ENCODE peak calls at places on chromosome 22, in seven cellular contexts. One of them, this sample, is unnamed.

GRCh38 chr22:11628651-11629511 is 3899.1 kb upstream of the OR11H1 start:
- DNase-seq in adrenal gland: no peak
- DNase-seq in cardiac muscle cell: no peak
- DNase-seq in GM10248: no peak
- DNase-seq in HEK293T: no peak
- DNase-seq in activated CD4-positive, alpha-beta T cell treated with anti-CD3 and anti-CD28 coated beads, Interleukin-2, amount 10 ng/mL, durations not matched to agents 7 days and 5 days: no peak
- DNase-seq in DMS153: no peak
- DNase-seq in this sample: no peak

GRCh38 chr22:24027389-24027980 is 16.4 kb downstream of the CABIN1 start:
- DNase-seq in adrenal gland: no peak
- DNase-seq in GM10248: no peak
- DNase-seq in DMS153: no peak
- DNase-seq in cardiac muscle cell: no peak
- DNase-seq in activated CD4-positive, alpha-beta T cell treated with anti-CD3 and anti-CD28 coated beads, Interleukin-2, amount 10 ng/mL, durations not matched to agents 7 days and 5 days: no peak
- DNase-seq in HEK293T: no peak
- DNase-seq in this sample: no peak

GRCh38 chr22:24099661-24100060 is 81.6 kb upstream of the SUSD2 start:
- DNase-seq in adrenal gland: no peak
- DNase-seq in DMS153: no peak
- DNase-seq in activated CD4-positive, alpha-beta T cell treated with anti-CD3 and anti-CD28 coated beads, Interleukin-2, amount 10 ng/mL, durations not matched to agents 7 days and 5 days: no peak
- DNase-seq in HEK293T: no peak
- DNase-seq in cardiac muscle cell: no peak
- DNase-seq in GM10248: no peak
- DNase-seq in this sample: no peak

GRCh38 chr22:38338772-38339379 is 21.6 kb upstream of the CSNK1E start:
- DNase-seq in activated CD4-positive, alpha-beta T cell treated with anti-CD3 and anti-CD28 coated beads, Interleukin-2, amount 10 ng/mL, durations not matched to agents 7 days and 5 days: peak
- DNase-seq in adrenal gland: no peak
- DNase-seq in cardiac muscle cell: no peak
- DNase-seq in HEK293T: no peak
- DNase-seq in DMS153: no peak
- DNase-seq in GM10248: no peak
- DNase-seq in this sample: no peak

GRCh38 chr22:49779226-49779625 is 48.4 kb downstream of the BRD1 start:
- DNase-seq in HEK293T: no peak
- DNase-seq in adrenal gland: no peak
- DNase-seq in DMS153: no peak
- DNase-seq in GM10248: no peak
- DNase-seq in activated CD4-positive, alpha-beta T cell treated with anti-CD3 and anti-CD28 coated beads, Interleukin-2, amount 10 ng/mL, durations not matched to agents 7 days and 5 days: no peak
- DNase-seq in cardiac muscle cell: no peak
- DNase-seq in this sample: no peak

GRCh38 chr22:30697975-30698374 is 3.3 kb downstream of the OSBP2 start:
- DNase-seq in DMS153: no peak
- DNase-seq in adrenal gland: no peak
- DNase-seq in cardiac muscle cell: no peak
- DNase-seq in activated CD4-positive, alpha-beta T cell treated with anti-CD3 and anti-CD28 coated beads, Interleukin-2, amount 10 ng/mL, durations not matched to agents 7 days and 5 days: no peak
- DNase-seq in HEK293T: no peak
- DNase-seq in GM10248: no peak
- DNase-seq in this sample: no peak

GRCh38 chr22:44891791-44892190 is 118.0 kb downstream of the PHF21B start:
- DNase-seq in activated CD4-positive, alpha-beta T cell treated with anti-CD3 and anti-CD28 coated beads, Interleukin-2, amount 10 ng/mL, durations not matched to agents 7 days and 5 days: no peak
- DNase-seq in adrenal gland: no peak
- DNase-seq in GM10248: no peak
- DNase-seq in HEK293T: no peak
- DNase-seq in cardiac muscle cell: no peak
- DNase-seq in DMS153: no peak
- DNase-seq in this sample: no peak

GRCh38 chr22:31247726-31248125 is 35.6 kb downstream of the LIMK2 start:
- DNase-seq in GM10248: no peak
- DNase-seq in adrenal gland: no peak
- DNase-seq in activated CD4-positive, alpha-beta T cell treated with anti-CD3 and anti-CD28 coated beads, Interleukin-2, amount 10 ng/mL, durations not matched to agents 7 days and 5 days: no peak
- DNase-seq in cardiac muscle cell: no peak
- DNase-seq in DMS153: no peak
- DNase-seq in HEK293T: no peak
- DNase-seq in this sample: no peak

GRCh38 chr22:31276426-31277167 is 15.7 kb downstream of the PIK3IP1 start:
- DNase-seq in HEK293T: no peak
- DNase-seq in cardiac muscle cell: no peak
- DNase-seq in DMS153: no peak
- DNase-seq in adrenal gland: no peak
- DNase-seq in GM10248: no peak
- DNase-seq in activated CD4-positive, alpha-beta T cell treated with anti-CD3 and anti-CD28 coated beads, Interleukin-2, amount 10 ng/mL, durations not matched to agents 7 days and 5 days: no peak
- DNase-seq in this sample: no peak

GRCh38 chr22:26168199-26168915 is 905 bp upstream of the SEZ6L start:
- DNase-seq in DMS153: peak
- DNase-seq in cardiac muscle cell: no peak
- DNase-seq in GM10248: no peak
- DNase-seq in HEK293T: no peak
- DNase-seq in activated CD4-positive, alpha-beta T cell treated with anti-CD3 and anti-CD28 coated beads, Interleukin-2, amount 10 ng/mL, durations not matched to agents 7 days and 5 days: no peak
- DNase-seq in adrenal gland: no peak
- DNase-seq in this sample: no peak

GRCh38 chr22:43295660-43296059 is 47.5 kb downstream of the SCUBE1 start:
- DNase-seq in cardiac muscle cell: no peak
- DNase-seq in activated CD4-positive, alpha-beta T cell treated with anti-CD3 and anti-CD28 coated beads, Interleukin-2, amount 10 ng/mL, durations not matched to agents 7 days and 5 days: no peak
- DNase-seq in adrenal gland: no peak
- DNase-seq in GM10248: no peak
- DNase-seq in HEK293T: no peak
- DNase-seq in DMS153: no peak
- DNase-seq in this sample: no peak

GRCh38 chr22:44669725-44670027 is 32.3 kb upstream of the PRR5 start:
- DNase-seq in GM10248: no peak
- DNase-seq in DMS153: no peak
- DNase-seq in HEK293T: peak
- DNase-seq in adrenal gland: no peak
- DNase-seq in cardiac muscle cell: peak
- DNase-seq in activated CD4-positive, alpha-beta T cell treated with anti-CD3 and anti-CD28 coated beads, Interleukin-2, amount 10 ng/mL, durations not matched to agents 7 days and 5 days: no peak
- DNase-seq in this sample: no peak

GRCh38 chr22:49666146-49666809 is 161.4 kb downstream of the BRD1 start:
- DNase-seq in adrenal gland: no peak
- DNase-seq in HEK293T: no peak
- DNase-seq in activated CD4-positive, alpha-beta T cell treated with anti-CD3 and anti-CD28 coated beads, Interleukin-2, amount 10 ng/mL, durations not matched to agents 7 days and 5 days: no peak
- DNase-seq in DMS153: no peak
- DNase-seq in GM10248: no peak
- DNase-seq in cardiac muscle cell: no peak
- DNase-seq in this sample: no peak

GRCh38 chr22:43891360-43892182 is at the start of gene PNPLA5:
- DNase-seq in activated CD4-positive, alpha-beta T cell treated with anti-CD3 and anti-CD28 coated beads, Interleukin-2, amount 10 ng/mL, durations not matched to agents 7 days and 5 days: no peak
- DNase-seq in HEK293T: no peak
- DNase-seq in adrenal gland: no peak
- DNase-seq in cardiac muscle cell: no peak
- DNase-seq in GM10248: no peak
- DNase-seq in DMS153: no peak
- DNase-seq in this sample: no peak

GRCh38 chr22:27801197-27801615 is 350 bp downstream of the MN1 start:
- DNase-seq in adrenal gland: peak
- DNase-seq in DMS153: no peak
- DNase-seq in GM10248: no peak
- DNase-seq in cardiac muscle cell: peak
- DNase-seq in HEK293T: peak
- DNase-seq in activated CD4-positive, alpha-beta T cell treated with anti-CD3 and anti-CD28 coated beads, Interleukin-2, amount 10 ng/mL, durations not matched to agents 7 days and 5 days: peak
- DNase-seq in this sample: peak

GRCh38 chr22:38981005-38981658 is 1.0 kb upstream of the APOBEC3B start:
- DNase-seq in GM10248: no peak
- DNase-seq in DMS153: peak
- DNase-seq in HEK293T: peak
- DNase-seq in adrenal gland: no peak
- DNase-seq in activated CD4-positive, alpha-beta T cell treated with anti-CD3 and anti-CD28 coated beads, Interleukin-2, amount 10 ng/mL, durations not matched to agents 7 days and 5 days: no peak
- DNase-seq in cardiac muscle cell: peak
- DNase-seq in this sample: no peak

GRCh38 chr22:35824256-35824655 is 106.6 kb downstream of the APOL5 start:
- DNase-seq in cardiac muscle cell: no peak
- DNase-seq in activated CD4-positive, alpha-beta T cell treated with anti-CD3 and anti-CD28 coated beads, Interleukin-2, amount 10 ng/mL, durations not matched to agents 7 days and 5 days: no peak
- DNase-seq in adrenal gland: no peak
- DNase-seq in DMS153: no peak
- DNase-seq in HEK293T: no peak
- DNase-seq in GM10248: no peak
- DNase-seq in this sample: no peak

GRCh38 chr22:43996170-43996980 is 27.7 kb upstream of the PARVB start:
- DNase-seq in GM10248: peak
- DNase-seq in DMS153: no peak
- DNase-seq in HEK293T: no peak
- DNase-seq in activated CD4-positive, alpha-beta T cell treated with anti-CD3 and anti-CD28 coated beads, Interleukin-2, amount 10 ng/mL, durations not matched to agents 7 days and 5 days: peak
- DNase-seq in adrenal gland: no peak
- DNase-seq in cardiac muscle cell: no peak
- DNase-seq in this sample: peak

GRCh38 chr22:33807465-33807864 is 112.8 kb downstream of the LARGE1 start:
- DNase-seq in activated CD4-positive, alpha-beta T cell treated with anti-CD3 and anti-CD28 coated beads, Interleukin-2, amount 10 ng/mL, durations not matched to agents 7 days and 5 days: no peak
- DNase-seq in DMS153: no peak
- DNase-seq in adrenal gland: no peak
- DNase-seq in HEK293T: no peak
- DNase-seq in cardiac muscle cell: peak
- DNase-seq in GM10248: no peak
- DNase-seq in this sample: no peak

GRCh38 chr22:29503811-29504372 is 23.9 kb downstream of the NEFH start:
- DNase-seq in DMS153: no peak
- DNase-seq in GM10248: no peak
- DNase-seq in cardiac muscle cell: peak
- DNase-seq in adrenal gland: peak
- DNase-seq in activated CD4-positive, alpha-beta T cell treated with anti-CD3 and anti-CD28 coated beads, Interleukin-2, amount 10 ng/mL, durations not matched to agents 7 days and 5 days: no peak
- DNase-seq in HEK293T: no peak
- DNase-seq in this sample: no peak

GRCh38 chr22:27984001-27984695 is 65.1 kb upstream of the PITPNB start:
- DNase-seq in GM10248: no peak
- DNase-seq in HEK293T: no peak
- DNase-seq in adrenal gland: no peak
- DNase-seq in activated CD4-positive, alpha-beta T cell treated with anti-CD3 and anti-CD28 coated beads, Interleukin-2, amount 10 ng/mL, durations not matched to agents 7 days and 5 days: no peak
- DNase-seq in DMS153: no peak
- DNase-seq in cardiac muscle cell: no peak
- DNase-seq in this sample: no peak

GRCh38 chr22:39689421-39689820 is 118.9 kb downstream of the CACNA1I start:
- DNase-seq in adrenal gland: no peak
- DNase-seq in cardiac muscle cell: no peak
- DNase-seq in HEK293T: no peak
- DNase-seq in DMS153: no peak
- DNase-seq in activated CD4-positive, alpha-beta T cell treated with anti-CD3 and anti-CD28 coated beads, Interleukin-2, amount 10 ng/mL, durations not matched to agents 7 days and 5 days: no peak
- DNase-seq in GM10248: no peak
- DNase-seq in this sample: no peak

GRCh38 chr22:47899894-47900293 is 1137.4 kb downstream of the TBC1D22A start:
- DNase-seq in cardiac muscle cell: no peak
- DNase-seq in GM10248: no peak
- DNase-seq in adrenal gland: no peak
- DNase-seq in activated CD4-positive, alpha-beta T cell treated with anti-CD3 and anti-CD28 coated beads, Interleukin-2, amount 10 ng/mL, durations not matched to agents 7 days and 5 days: no peak
- DNase-seq in DMS153: no peak
- DNase-seq in HEK293T: no peak
- DNase-seq in this sample: no peak

GRCh38 chr22:22752556-22753477 is 108.4 kb downstream of the GGTLC2 start:
- DNase-seq in cardiac muscle cell: peak
- DNase-seq in GM10248: no peak
- DNase-seq in activated CD4-positive, alpha-beta T cell treated with anti-CD3 and anti-CD28 coated beads, Interleukin-2, amount 10 ng/mL, durations not matched to agents 7 days and 5 days: no peak
- DNase-seq in HEK293T: no peak
- DNase-seq in DMS153: peak
- DNase-seq in adrenal gland: no peak
- DNase-seq in this sample: no peak

GRCh38 chr22:49647346-49648026 is 180.2 kb downstream of the BRD1 start:
- DNase-seq in activated CD4-positive, alpha-beta T cell treated with anti-CD3 and anti-CD28 coated beads, Interleukin-2, amount 10 ng/mL, durations not matched to agents 7 days and 5 days: no peak
- DNase-seq in HEK293T: peak
- DNase-seq in GM10248: no peak
- DNase-seq in adrenal gland: no peak
- DNase-seq in DMS153: no peak
- DNase-seq in cardiac muscle cell: no peak
- DNase-seq in this sample: no peak

GRCh38 chr22:32661296-32661695 is 140.2 kb upstream of the TIMP3 start:
- DNase-seq in GM10248: no peak
- DNase-seq in activated CD4-positive, alpha-beta T cell treated with anti-CD3 and anti-CD28 coated beads, Interleukin-2, amount 10 ng/mL, durations not matched to agents 7 days and 5 days: no peak
- DNase-seq in HEK293T: no peak
- DNase-seq in adrenal gland: no peak
- DNase-seq in cardiac muscle cell: peak
- DNase-seq in DMS153: no peak
- DNase-seq in this sample: no peak

GRCh38 chr22:50236731-50237409 is 8.0 kb downstream of the TUBGCP6 start:
- DNase-seq in GM10248: no peak
- DNase-seq in DMS153: no peak
- DNase-seq in cardiac muscle cell: no peak
- DNase-seq in activated CD4-positive, alpha-beta T cell treated with anti-CD3 and anti-CD28 coated beads, Interleukin-2, amount 10 ng/mL, durations not matched to agents 7 days and 5 days: peak
- DNase-seq in adrenal gland: no peak
- DNase-seq in HEK293T: no peak
- DNase-seq in this sample: no peak

GRCh38 chr22:41197808-41198585 is 7.1 kb upstream of the L3MBTL2 start:
- DNase-seq in DMS153: peak
- DNase-seq in HEK293T: no peak
- DNase-seq in GM10248: no peak
- DNase-seq in cardiac muscle cell: no peak
- DNase-seq in adrenal gland: peak
- DNase-seq in activated CD4-positive, alpha-beta T cell treated with anti-CD3 and anti-CD28 coated beads, Interleukin-2, amount 10 ng/mL, durations not matched to agents 7 days and 5 days: peak
- DNase-seq in this sample: no peak

GRCh38 chr22:16804882-16805281 is 20.3 kb downstream of the XKR3 start:
- DNase-seq in adrenal gland: no peak
- DNase-seq in DMS153: no peak
- DNase-seq in HEK293T: no peak
- DNase-seq in activated CD4-positive, alpha-beta T cell treated with anti-CD3 and anti-CD28 coated beads, Interleukin-2, amount 10 ng/mL, durations not matched to agents 7 days and 5 days: no peak
- DNase-seq in GM10248: no peak
- DNase-seq in cardiac muscle cell: no peak
- DNase-seq in this sample: no peak

This sample was measured in GM12891.